ENCODE peak calls at places on chromosome 10, in four cellular contexts. L, T, R and Q are unnamed samples.

GRCh38 chr10:104328636-104328915 is 9.7 kb downstream of the ITPRIP start:
- DNase-seq in R (no peak), T (no peak), L (no peak), Q (no peak)

GRCh38 chr10:3911241-3911640 is 126.2 kb upstream of the KLF6 start:
- DNase-seq in L (no peak), R (no peak), T (no peak), Q (no peak)

GRCh38 chr10:75083972-75084833 is 27.3 kb upstream of the SAMD8 start:
- DNase-seq in R (peak; percentile 43), T (no peak), L (no peak), Q (no peak)

GRCh38 chr10:110226926-110227641 is 19.7 kb downstream of the MXI1 start:
- DNase-seq in L (peak; percentile 65), T (peak; percentile 84), R (peak; percentile 60), Q (peak; percentile 83)

GRCh38 chr10:91197044-91197651 is 23.3 kb upstream of the PCGF5 start:
- DNase-seq in T (no peak), R (peak; percentile 85), L (peak; percentile 31), Q (peak; percentile 54)

GRCh38 chr10:117621795-117622420 is 79.4 kb downstream of the EMX2 start:
- DNase-seq in T (no peak), R (no peak), L (no peak), Q (no peak)

GRCh38 chr10:93357680-93358079 is 124.5 kb downstream of the MYOF start:
- DNase-seq in R (peak; percentile 62), L (no peak), T (no peak), Q (no peak)

GRCh38 chr10:26665080-26666048 is 32.1 kb upstream of the PDSS1 start:
- DNase-seq in R (no peak), L (no peak), T (no peak), Q (no peak)

GRCh38 chr10:28533571-28534304 is 820 bp downstream of the WAC start:
- DNase-seq in L (peak; percentile 73), T (peak; percentile 80), R (peak; percentile 85), Q (peak; percentile 80)

GRCh38 chr10:65348637-65349036 is 1577.2 kb upstream of the LRRTM3 start:
- DNase-seq in T (no peak), R (no peak), L (no peak), Q (no peak)

GRCh38 chr10:209357-209756 is 74.1 kb downstream of the ZMYND11 start:
- DNase-seq in R (peak; percentile 21), T (no peak), L (no peak), Q (no peak)

GRCh38 chr10:22133640-22134624 is 83.9 kb downstream of the EBLN1 start:
- DNase-seq in R (no peak), T (peak; percentile 21), L (no peak), Q (no peak)

GRCh38 chr10:77428776-77429395 is 208.7 kb downstream of the KCNMA1 start:
- DNase-seq in R (peak; percentile 81), T (no peak), L (peak; percentile 70), Q (peak; percentile 81)

GRCh38 chr10:96626795-96627194 is 40.0 kb upstream of the TM9SF3 start:
- DNase-seq in L (no peak), R (no peak), T (no peak), Q (no peak)

GRCh38 chr10:70335246-70335613 is 47.2 kb downstream of the LRRC20 start:
- DNase-seq in R (no peak), T (peak; percentile 21), L (no peak), Q (no peak)

GRCh38 chr10:32166365-32166764 is 110.1 kb upstream of the KIF5B start:
- DNase-seq in L (no peak), T (no peak), R (no peak), Q (no peak)

GRCh38 chr10:29807407-29807806 is 172.6 kb upstream of the SVIL start:
- DNase-seq in R (peak; percentile 91), L (no peak), T (no peak), Q (no peak)

GRCh38 chr10:118839348-118839747 is 84.6 kb upstream of the CACUL1 start:
- DNase-seq in T (no peak), R (no peak), L (no peak), Q (no peak)

GRCh38 chr10:17527530-17528146 is 73.2 kb upstream of the ST8SIA6 start:
- DNase-seq in R (peak; percentile 38), L (no peak), T (peak; percentile 10), Q (no peak)

GRCh38 chr10:125707852-125708468 is 11.5 kb upstream of the EDRF1 start:
- DNase-seq in R (peak; percentile 54), L (no peak), T (no peak), Q (no peak)

GRCh38 chr10:71837085-71837827 is 13.8 kb downstream of the PSAP start:
- DNase-seq in T (no peak), L (no peak), R (no peak), Q (peak; percentile 46)

GRCh38 chr10:89085153-89085552 is 94.6 kb downstream of the FAS start:
- DNase-seq in R (peak; percentile 60), L (no peak), T (no peak), Q (no peak)

GRCh38 chr10:117541909-117542705 is 439 bp upstream of the EMX2 start:
- DNase-seq in L (peak; percentile 54), T (no peak), R (peak; percentile 99), Q (peak; percentile 42)

GRCh38 chr10:96667401-96667800 is 52.9 kb downstream of the PIK3AP1 start:
- DNase-seq in T (no peak), R (peak; percentile 7), L (no peak), Q (no peak)

GRCh38 chr10:76040107-76040829 is 608.8 kb downstream of the LRMDA start:
- DNase-seq in T (no peak), R (no peak), L (no peak), Q (no peak)

GRCh38 chr10:55852850-55853249 is 508.2 kb downstream of the ZWINT start:
- DNase-seq in L (no peak), R (no peak), T (no peak), Q (no peak)

GRCh38 chr10:3551761-3552160 is 233.2 kb downstream of the KLF6 start:
- DNase-seq in L (no peak), T (no peak), R (no peak), Q (no peak)

GRCh38 chr10:1548596-1548995 is 188.7 kb downstream of the ADARB2 start:
- DNase-seq in L (no peak), T (no peak), R (no peak), Q (no peak)
- H3K9me3 ChIP-seq in L (no peaks in the 10 kb centered on the region), T (no peaks in the 10 kb centered on the region), R (no peaks in the 10 kb centered on the region), Q (no peaks in the 10 kb centered on the region)

DNA sequence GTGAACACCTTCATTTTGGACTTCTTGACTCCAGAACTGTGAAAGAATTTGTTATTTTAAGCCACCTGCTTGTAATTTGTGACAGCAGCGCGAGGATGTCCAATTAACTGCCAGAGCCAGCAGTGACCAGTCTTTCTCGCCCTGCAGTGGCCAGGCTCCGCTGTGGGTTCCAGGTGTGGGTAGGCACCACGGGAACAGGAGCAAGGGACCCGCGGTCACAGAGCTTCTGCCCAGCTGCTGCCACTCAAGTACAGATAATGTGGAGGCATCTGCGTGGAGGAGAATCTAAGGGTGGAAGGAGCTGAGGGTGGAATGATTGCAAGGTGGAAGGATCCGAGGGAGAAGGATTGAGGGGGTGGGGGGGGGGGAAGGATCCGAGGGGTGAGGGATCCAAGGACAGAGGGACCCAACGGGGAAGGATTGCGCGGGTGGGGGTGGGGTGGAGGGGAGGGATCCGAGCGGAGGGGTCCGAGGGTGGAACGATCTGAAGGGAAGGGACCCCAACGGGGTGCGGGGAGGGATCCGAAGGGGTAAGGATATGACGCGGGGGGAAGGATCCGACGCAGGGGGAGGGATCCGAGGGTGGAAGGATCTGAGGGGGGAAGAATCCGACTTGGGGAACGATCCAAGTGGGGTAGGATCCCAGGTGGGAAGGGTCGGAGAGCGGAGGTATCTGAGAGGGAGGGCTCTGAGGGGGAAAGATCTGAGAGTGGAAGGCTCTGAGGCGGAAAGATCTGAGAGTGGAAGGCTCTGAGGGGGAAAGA is 3.6 kb downstream of the CALY start:
- DNase-seq in L (no peak), R (no peak), T (no peak), Q (peak; percentile 32)
- H3K27ac ChIP-seq in L (no peak overlapping the region), R (no peak overlapping the region), T (no peak overlapping the region), Q (no peak overlapping the region)

GRCh38 chr10:128712661-128713060 is 586.4 kb upstream of the MKI67 start:
- DNase-seq in T (no peak), R (no peak), L (no peak), Q (no peak)
- H3K9me3 ChIP-seq in T (no peaks in the 10 kb centered on the region), R (no peaks in the 10 kb centered on the region), L (no peaks in the 10 kb centered on the region), Q (no peaks in the 10 kb centered on the region)

GRCh38 chr10:80471009-80471408 is 16.9 kb downstream of the TSPAN14 start:
- DNase-seq in L (no peak), R (no peak), T (no peak), Q (no peak)
- H3K27ac ChIP-seq in L (no peak overlapping the region), R (no peak overlapping the region), T (peak overlapping the region; percentile 46), Q (no peak overlapping the region)

GRCh38 chr10:38159007-38159406 is 64.9 kb downstream of the ZNF37A start:
- DNase-seq in T (no peak), R (no peak), L (no peak), Q (no peak)
- H3K9me3 ChIP-seq in T (peaks cover 66% of the 10 kb centered on the region), R (no peaks in the 10 kb centered on the region), L (peaks cover 20% of the 10 kb centered on the region), Q (peaks cover 3% of the 10 kb centered on the region)

GRCh38 chr10:5406918-5407317 is 2.3 kb upstream of the TUBAL3 start:
- DNase-seq in L (no peak), R (no peak), T (no peak), Q (no peak)

GRCh38 chr10:5411941-5412276 is 448 bp upstream of the NET1 start:
- DNase-seq in L (no peak), R (peak; percentile 71), T (no peak), Q (no peak)

GRCh38 chr10:5413012-5413938 is 918 bp downstream of the NET1 start:
- DNase-seq in L (no peak), R (peak; percentile 77), T (no peak), Q (no peak)

GRCh38 chr10:5416981-5417380 is 4.6 kb downstream of the NET1 start:
- DNase-seq in T (no peak), L (no peak), R (no peak), Q (peak; percentile 64)

GRCh38 chr10:5412277-5412941 is at the start of gene NET1:
- DNase-seq in L (peak; percentile 85), R (peak; percentile 95), T (peak; percentile 86), Q (peak; percentile 96)
- H3K27ac ChIP-seq in L (peak within 1 kb of the TSS; percentile 90), R (peak within 1 kb of the TSS; percentile 58), T (peak within 1 kb of the TSS; percentile 62), Q (peak within 1 kb of the TSS; percentile 93)

DNA sequence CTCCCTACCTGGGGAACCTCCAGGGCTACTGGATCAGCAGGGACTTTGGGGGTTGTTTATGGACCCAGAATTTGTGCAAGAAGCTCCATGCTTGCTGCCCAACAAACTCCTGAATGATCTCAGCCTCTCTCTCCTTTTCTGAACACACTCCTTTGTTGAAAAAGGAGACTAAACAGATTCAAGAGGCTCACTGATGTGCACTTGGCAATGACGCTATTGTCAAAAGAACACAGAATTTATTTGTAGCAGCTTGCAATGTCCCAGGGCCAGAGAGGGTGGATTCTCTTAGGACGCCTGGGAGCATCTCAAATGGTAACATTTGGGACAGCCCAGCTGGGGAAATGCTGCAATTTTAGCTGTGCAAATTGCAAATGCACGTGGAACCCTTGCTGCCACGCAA is 79.9 kb downstream of the GPR26 start:
- DNase-seq in L (no peak), T (no peak), R (no peak), Q (no peak)
- H3K9me3 ChIP-seq in L (no peaks in the 10 kb centered on the region), T (no peaks in the 10 kb centered on the region), R (no peaks in the 10 kb centered on the region), Q (no peaks in the 10 kb centered on the region)

GRCh38 chr10:98163941-98164340 is 29.5 kb downstream of the R3HCC1L start:
- DNase-seq in T (no peak), L (no peak), R (no peak), Q (no peak)
- H3K27ac ChIP-seq in T (no peak overlapping the region), L (no peak overlapping the region), R (no peak overlapping the region), Q (no peak overlapping the region)